ENCODE peak calls at places on chromosomes 5 and 9, in six cellular contexts. One of them, this sample, is unnamed.
A peak's percentile ranks its signal among the peaks of the same experiment; 100 is the strongest.

GRCh38 chr5:131224387-131225191 is 39.3 kb upstream of the CDC42SE2 start:
- DNase-seq in K562: no peak
- DNase-seq in GM12878: peak; percentile 96
- DNase-seq in HL-60: no peak
- DNase-seq in SK-N-SH: no peak
- DNase-seq in H1: no peak
- DNase-seq in this sample: no peak

GRCh38 chr5:79641414-79641813 is 29.2 kb downstream of the TENT2 start:
- DNase-seq in K562: no peak
- DNase-seq in GM12878: no peak
- DNase-seq in HL-60: no peak
- DNase-seq in SK-N-SH: no peak
- DNase-seq in H1: no peak
- DNase-seq in this sample: no peak

GRCh38 chr9:81538929-81539716 is 150.2 kb downstream of the TLE1 start:
- DNase-seq in K562: no peak
- DNase-seq in GM12878: no peak
- DNase-seq in HL-60: no peak
- DNase-seq in SK-N-SH: no peak
- DNase-seq in H1: no peak
- DNase-seq in this sample: no peak

GRCh38 chr9:127783644-127784043 is 2.2 kb upstream of the CDK9 start:
- DNase-seq in K562: no peak
- DNase-seq in GM12878: no peak
- DNase-seq in HL-60: peak; percentile 90
- DNase-seq in SK-N-SH: no peak
- DNase-seq in H1: no peak
- DNase-seq in this sample: no peak

GRCh38 chr9:134189167-134189474 is 24.8 kb upstream of the RNU6ATAC start:
- DNase-seq in K562: no peak
- DNase-seq in GM12878: no peak
- DNase-seq in HL-60: no peak
- DNase-seq in SK-N-SH: peak; percentile 36
- DNase-seq in H1: no peak
- DNase-seq in this sample: no peak

GRCh38 chr5:16410338-16410737 is 55.3 kb downstream of the ZNF622 start:
- DNase-seq in K562: no peak
- DNase-seq in GM12878: no peak
- DNase-seq in HL-60: no peak
- DNase-seq in SK-N-SH: no peak
- DNase-seq in H1: no peak
- DNase-seq in this sample: no peak

GRCh38 chr9:24245988-24246387 is 299.7 kb downstream of the IZUMO3 start:
- DNase-seq in K562: no peak
- DNase-seq in GM12878: no peak
- DNase-seq in HL-60: no peak
- DNase-seq in SK-N-SH: peak; percentile 4
- DNase-seq in H1: no peak
- DNase-seq in this sample: no peak

GRCh38 chr9:95724253-95724991 is 151.1 kb upstream of the ERCC6L2 start:
- DNase-seq in K562: no peak
- DNase-seq in GM12878: peak; percentile 83
- DNase-seq in HL-60: no peak
- DNase-seq in SK-N-SH: no peak
- DNase-seq in H1: no peak
- DNase-seq in this sample: peak; percentile 93

GRCh38 chr9:135515083-135515511 is 6.1 kb upstream of the LCN1 start:
- DNase-seq in K562: no peak
- DNase-seq in GM12878: no peak
- DNase-seq in HL-60: no peak
- DNase-seq in SK-N-SH: no peak
- DNase-seq in H1: no peak
- DNase-seq in this sample: no peak

GRCh38 chr5:7802855-7803254 is 48.1 kb downstream of the CFAP90 start:
- DNase-seq in K562: no peak
- DNase-seq in GM12878: no peak
- DNase-seq in HL-60: peak; percentile 80
- DNase-seq in SK-N-SH: no peak
- DNase-seq in H1: no peak
- DNase-seq in this sample: no peak

GRCh38 chr5:146428658-146429057 is 18.5 kb upstream of the TCERG1 start:
- DNase-seq in K562: no peak
- DNase-seq in GM12878: no peak
- DNase-seq in HL-60: no peak
- DNase-seq in SK-N-SH: no peak
- DNase-seq in H1: no peak
- DNase-seq in this sample: no peak

GRCh38 chr5:76785493-76785892 is 33.3 kb upstream of the F2RL1 start:
- DNase-seq in K562: no peak
- DNase-seq in GM12878: no peak
- DNase-seq in HL-60: no peak
- DNase-seq in SK-N-SH: no peak
- DNase-seq in H1: no peak
- DNase-seq in this sample: peak; percentile 79

GRCh38 chr5:174736351-174736721 is 12.0 kb downstream of the MSX2 start:
- DNase-seq in K562: no peak
- DNase-seq in GM12878: no peak
- DNase-seq in HL-60: no peak
- DNase-seq in SK-N-SH: no peak
- DNase-seq in H1: no peak
- DNase-seq in this sample: no peak

GRCh38 chr5:6780802-6781391 is 67.7 kb downstream of the TENT4A start:
- DNase-seq in K562: peak; percentile 71
- DNase-seq in GM12878: no peak
- DNase-seq in HL-60: no peak
- DNase-seq in SK-N-SH: peak; percentile 57
- DNase-seq in H1: no peak
- DNase-seq in this sample: peak; percentile 16

GRCh38 chr5:168943999-168944398 is 356.9 kb downstream of the SLIT3 start:
- DNase-seq in K562: no peak
- DNase-seq in GM12878: no peak
- DNase-seq in HL-60: no peak
- DNase-seq in SK-N-SH: peak; percentile 63
- DNase-seq in H1: no peak
- DNase-seq in this sample: no peak

GRCh38 chr9:74940600-74940999 is 12.1 kb downstream of the C9orf40 start:
- DNase-seq in K562: no peak
- DNase-seq in GM12878: no peak
- DNase-seq in HL-60: no peak
- DNase-seq in SK-N-SH: no peak
- DNase-seq in H1: no peak
- DNase-seq in this sample: peak; percentile 85

GRCh38 chr5:147208134-147208533 is 26.7 kb upstream of the STK32A start:
- DNase-seq in K562: no peak
- DNase-seq in GM12878: no peak
- DNase-seq in HL-60: no peak
- DNase-seq in SK-N-SH: no peak
- DNase-seq in H1: no peak
- DNase-seq in this sample: no peak

GRCh38 chr5:160036243-160036642 is 27.3 kb downstream of the TTC1 start:
- DNase-seq in K562: no peak
- DNase-seq in GM12878: no peak
- DNase-seq in HL-60: no peak
- DNase-seq in SK-N-SH: no peak
- DNase-seq in H1: no peak
- DNase-seq in this sample: no peak

GRCh38 chr9:37987467-37987981 is 81.5 kb downstream of the SHB start:
- DNase-seq in K562: peak; percentile 38
- DNase-seq in GM12878: no peak
- DNase-seq in HL-60: no peak
- DNase-seq in SK-N-SH: no peak
- DNase-seq in H1: no peak
- DNase-seq in this sample: no peak

GRCh38 chr9:101247297-101247696 is 137.5 kb downstream of the BAAT start:
- DNase-seq in K562: no peak
- DNase-seq in GM12878: no peak
- DNase-seq in HL-60: no peak
- DNase-seq in SK-N-SH: no peak
- DNase-seq in H1: no peak
- DNase-seq in this sample: no peak

GRCh38 chr5:1509346-1510085 is 14.2 kb downstream of the LPCAT1 start:
- DNase-seq in K562: no peak
- DNase-seq in GM12878: no peak
- DNase-seq in HL-60: no peak
- DNase-seq in SK-N-SH: no peak
- DNase-seq in H1: no peak
- DNase-seq in this sample: no peak

GRCh38 chr5:60143912-60144311 is 250.4 kb upstream of the PDE4D start:
- DNase-seq in K562: no peak
- DNase-seq in GM12878: no peak
- DNase-seq in HL-60: no peak
- DNase-seq in SK-N-SH: no peak
- DNase-seq in H1: no peak
- DNase-seq in this sample: peak; percentile 15

GRCh38 chr9:122519376-122519775 is 435 bp downstream of the OR1J4 start:
- DNase-seq in K562: no peak
- DNase-seq in GM12878: no peak
- DNase-seq in HL-60: no peak
- DNase-seq in SK-N-SH: no peak
- DNase-seq in H1: no peak
- DNase-seq in this sample: no peak

GRCh38 chr5:170503970-170504525 is at the start of gene KCNIP1:
- DNase-seq in K562: no peak
- DNase-seq in GM12878: no peak
- DNase-seq in HL-60: no peak
- DNase-seq in SK-N-SH: peak; percentile 93
- DNase-seq in H1: no peak
- DNase-seq in this sample: no peak

GRCh38 chr9:70413427-70413797 is 1.0 kb downstream of the KLF9 start:
- DNase-seq in K562: peak; percentile 46
- DNase-seq in GM12878: no peak
- DNase-seq in HL-60: no peak
- DNase-seq in SK-N-SH: peak; percentile 82
- DNase-seq in H1: no peak
- DNase-seq in this sample: no peak

GRCh38 chr9:3497406-3497805 is 28.4 kb downstream of the RFX3 start:
- DNase-seq in K562: no peak
- DNase-seq in GM12878: no peak
- DNase-seq in HL-60: no peak
- DNase-seq in SK-N-SH: no peak
- DNase-seq in H1: no peak
- DNase-seq in this sample: no peak

GRCh38 chr9:3497857-3498256 is 27.9 kb downstream of the RFX3 start:
- DNase-seq in K562: no peak
- DNase-seq in GM12878: no peak
- DNase-seq in HL-60: no peak
- DNase-seq in SK-N-SH: no peak
- DNase-seq in H1: no peak
- DNase-seq in this sample: no peak

GRCh38 chr9:3502560-3503398 is 23.0 kb downstream of the RFX3 start:
- DNase-seq in K562: no peak
- DNase-seq in GM12878: no peak
- DNase-seq in HL-60: no peak
- DNase-seq in SK-N-SH: no peak
- DNase-seq in H1: no peak
- DNase-seq in this sample: no peak

GRCh38 chr9:3498691-3499090 is 27.1 kb downstream of the RFX3 start:
- DNase-seq in K562: no peak
- DNase-seq in GM12878: no peak
- DNase-seq in HL-60: no peak
- DNase-seq in SK-N-SH: peak; percentile 6
- DNase-seq in H1: no peak
- DNase-seq in this sample: no peak

DNA sequence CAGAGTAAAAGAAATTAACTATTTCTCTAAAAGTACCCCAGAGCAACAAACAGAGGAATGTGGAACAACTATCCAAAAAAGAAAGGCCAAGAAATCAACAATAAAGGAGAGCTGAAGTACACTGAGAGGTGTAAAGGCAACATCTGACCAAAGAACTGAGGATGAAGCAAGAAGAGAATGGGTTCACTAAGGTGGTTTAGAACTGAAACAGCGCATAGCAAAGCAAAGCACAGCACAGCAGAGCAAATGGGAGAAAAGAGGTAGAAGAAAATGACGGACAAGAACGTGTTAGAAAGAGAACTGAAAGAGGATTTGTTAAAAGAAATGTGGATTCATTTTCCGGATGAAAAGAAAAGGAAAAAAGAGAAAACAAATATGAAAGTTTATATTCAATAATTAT is 25.8 kb downstream of the RFX3 start:
- DNase-seq in K562: no peak
- DNase-seq in GM12878: no peak
- DNase-seq in HL-60: no peak
- DNase-seq in SK-N-SH: no peak
- DNase-seq in H1: no peak
- DNase-seq in this sample: no peak
- TF ChIP-seq GABPA in K562: no peak
- TF ChIP-seq GABPA in GM12878: no peak
- TF ChIP-seq GABPA in HL-60: no peak
- TF ChIP-seq GABPA in SK-N-SH: no peak
- TF ChIP-seq GABPA in H1: no peak
- TF ChIP-seq GABPA in this sample: no peak

DNA sequence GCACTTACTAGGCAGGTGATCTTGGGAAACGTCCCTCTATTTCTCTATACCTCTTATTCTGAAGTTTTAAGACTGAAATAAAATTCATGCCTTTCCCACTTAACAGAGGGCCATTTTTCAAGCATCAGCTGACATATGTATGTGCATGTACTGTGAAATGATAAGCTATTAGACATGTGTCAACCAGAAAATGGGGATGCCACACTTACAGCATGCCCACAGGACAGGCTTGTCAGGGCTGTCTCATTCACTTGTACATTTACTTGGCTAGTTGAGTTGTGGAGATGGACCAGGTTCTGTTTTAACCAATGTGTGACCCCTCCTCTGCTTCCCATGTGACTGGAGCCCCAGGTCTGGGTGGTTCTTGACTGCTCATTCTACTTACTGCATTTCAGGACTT is 78.5 kb downstream of the C9orf152 start:
- DNase-seq in K562: no peak
- DNase-seq in GM12878: no peak
- DNase-seq in HL-60: no peak
- DNase-seq in SK-N-SH: no peak
- DNase-seq in H1: no peak
- DNase-seq in this sample: no peak
- TF ChIP-seq GABPA in K562: no peak
- TF ChIP-seq GABPA in GM12878: no peak
- TF ChIP-seq GABPA in HL-60: no peak
- TF ChIP-seq GABPA in SK-N-SH: no peak
- TF ChIP-seq GABPA in H1: no peak
- TF ChIP-seq GABPA in this sample: no peak

DNA sequence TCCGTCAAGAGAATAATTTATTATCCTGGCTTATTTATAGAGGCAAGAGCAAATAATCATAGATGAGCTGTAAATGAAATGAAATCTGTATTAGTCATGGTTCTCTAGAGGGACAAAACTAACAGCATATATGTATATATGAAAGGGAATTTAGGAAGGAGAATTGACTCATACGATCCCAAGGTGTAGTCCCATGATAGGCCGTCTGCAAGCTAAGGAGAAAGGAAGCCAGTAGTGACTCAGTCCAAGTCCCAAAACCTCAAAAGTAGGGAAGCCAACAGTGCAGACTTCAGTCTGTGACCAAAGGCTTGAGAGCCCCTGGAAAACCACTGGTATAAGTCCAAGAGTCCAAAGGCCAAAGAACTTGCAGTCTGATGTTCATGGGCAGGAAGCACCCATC is 515.9 kb upstream of the CYLC2 start:
- DNase-seq in K562: no peak
- DNase-seq in GM12878: no peak
- DNase-seq in HL-60: no peak
- DNase-seq in SK-N-SH: no peak
- DNase-seq in H1: no peak
- DNase-seq in this sample: no peak
- TF ChIP-seq GABPA in K562: no peak
- TF ChIP-seq GABPA in GM12878: no peak
- TF ChIP-seq GABPA in HL-60: no peak
- TF ChIP-seq GABPA in SK-N-SH: no peak
- TF ChIP-seq GABPA in H1: no peak
- TF ChIP-seq GABPA in this sample: no peak

GRCh38 chr5:86979801-86980510 is 287.7 kb upstream of the RASA1 start:
- DNase-seq in K562: no peak
- DNase-seq in GM12878: no peak
- DNase-seq in HL-60: peak; percentile 43
- DNase-seq in SK-N-SH: no peak
- DNase-seq in H1: no peak
- DNase-seq in this sample: peak; percentile 3
- TF ChIP-seq GABPA in K562: no peak
- TF ChIP-seq GABPA in GM12878: no peak
- TF ChIP-seq GABPA in HL-60: no peak
- TF ChIP-seq GABPA in SK-N-SH: no peak
- TF ChIP-seq GABPA in H1: no peak
- TF ChIP-seq GABPA in this sample: no peak